ENCODE peak calls at places on chromosomes 1 and 21, in four cellular contexts. One of them, this sample, is unnamed.

GRCh38 chr1:14323665-14324630 is 274.5 kb upstream of the KAZN start:
- DNase-seq in activated effector memory CD4-positive, alpha-beta T cell treated with anti-CD3 and anti-CD28 coated beads, Interleukin-2, amount 50 U/mL, for 16 hours: no peak
- DNase-seq in stimulated activated CD4-positive, alpha-beta T cell treated with anti-CD3 and anti-CD28 coated beads, TNF-alpha, amount 100 ng/mL, for 4 hours: no peak
- DNase-seq in AG08395: no peak
- DNase-seq in this sample: no peak

GRCh38 chr1:232457607-232458006 is 172.3 kb downstream of the SIPA1L2 start:
- DNase-seq in stimulated activated CD4-positive, alpha-beta T cell treated with anti-CD3 and anti-CD28 coated beads, TNF-alpha, amount 100 ng/mL, for 4 hours: no peak
- DNase-seq in AG08395: no peak
- DNase-seq in activated effector memory CD4-positive, alpha-beta T cell treated with anti-CD3 and anti-CD28 coated beads, Interleukin-2, amount 50 U/mL, for 16 hours: no peak
- DNase-seq in this sample: no peak

GRCh38 chr21:16541366-16541765 is 811.6 kb downstream of the USP25 start:
- DNase-seq in stimulated activated CD4-positive, alpha-beta T cell treated with anti-CD3 and anti-CD28 coated beads, TNF-alpha, amount 100 ng/mL, for 4 hours: no peak
- DNase-seq in activated effector memory CD4-positive, alpha-beta T cell treated with anti-CD3 and anti-CD28 coated beads, Interleukin-2, amount 50 U/mL, for 16 hours: no peak
- DNase-seq in AG08395: no peak
- DNase-seq in this sample: no peak

GRCh38 chr1:115194571-115194970 is 105.3 kb upstream of the TSPAN2 start:
- DNase-seq in stimulated activated CD4-positive, alpha-beta T cell treated with anti-CD3 and anti-CD28 coated beads, TNF-alpha, amount 100 ng/mL, for 4 hours: no peak
- DNase-seq in activated effector memory CD4-positive, alpha-beta T cell treated with anti-CD3 and anti-CD28 coated beads, Interleukin-2, amount 50 U/mL, for 16 hours: no peak
- DNase-seq in AG08395: no peak
- DNase-seq in this sample: no peak

GRCh38 chr1:91610829-91611228 is 110.2 kb downstream of the CDC7 start:
- DNase-seq in AG08395: no peak
- DNase-seq in activated effector memory CD4-positive, alpha-beta T cell treated with anti-CD3 and anti-CD28 coated beads, Interleukin-2, amount 50 U/mL, for 16 hours: no peak
- DNase-seq in stimulated activated CD4-positive, alpha-beta T cell treated with anti-CD3 and anti-CD28 coated beads, TNF-alpha, amount 100 ng/mL, for 4 hours: no peak
- DNase-seq in this sample: no peak

GRCh38 chr1:12513176-12513575 is 104.8 kb downstream of the DHRS3 start:
- DNase-seq in stimulated activated CD4-positive, alpha-beta T cell treated with anti-CD3 and anti-CD28 coated beads, TNF-alpha, amount 100 ng/mL, for 4 hours: no peak
- DNase-seq in AG08395: no peak
- DNase-seq in activated effector memory CD4-positive, alpha-beta T cell treated with anti-CD3 and anti-CD28 coated beads, Interleukin-2, amount 50 U/mL, for 16 hours: no peak
- DNase-seq in this sample: no peak

GRCh38 chr1:21901473-21901847 is 35.6 kb downstream of the HSPG2 start:
- DNase-seq in stimulated activated CD4-positive, alpha-beta T cell treated with anti-CD3 and anti-CD28 coated beads, TNF-alpha, amount 100 ng/mL, for 4 hours: no peak
- DNase-seq in AG08395: peak
- DNase-seq in activated effector memory CD4-positive, alpha-beta T cell treated with anti-CD3 and anti-CD28 coated beads, Interleukin-2, amount 50 U/mL, for 16 hours: no peak
- DNase-seq in this sample: no peak

GRCh38 chr1:214310010-214310409 is 29.1 kb downstream of the SMYD2 start:
- DNase-seq in AG08395: no peak
- DNase-seq in stimulated activated CD4-positive, alpha-beta T cell treated with anti-CD3 and anti-CD28 coated beads, TNF-alpha, amount 100 ng/mL, for 4 hours: no peak
- DNase-seq in activated effector memory CD4-positive, alpha-beta T cell treated with anti-CD3 and anti-CD28 coated beads, Interleukin-2, amount 50 U/mL, for 16 hours: no peak
- DNase-seq in this sample: peak

GRCh38 chr1:202016022-202016624 is 5.7 kb downstream of the ELF3 start:
- DNase-seq in activated effector memory CD4-positive, alpha-beta T cell treated with anti-CD3 and anti-CD28 coated beads, Interleukin-2, amount 50 U/mL, for 16 hours: no peak
- DNase-seq in AG08395: peak
- DNase-seq in stimulated activated CD4-positive, alpha-beta T cell treated with anti-CD3 and anti-CD28 coated beads, TNF-alpha, amount 100 ng/mL, for 4 hours: no peak
- DNase-seq in this sample: peak

GRCh38 chr1:178465011-178465410 is 31.8 kb downstream of the CLEC20A start:
- DNase-seq in activated effector memory CD4-positive, alpha-beta T cell treated with anti-CD3 and anti-CD28 coated beads, Interleukin-2, amount 50 U/mL, for 16 hours: no peak
- DNase-seq in AG08395: peak
- DNase-seq in stimulated activated CD4-positive, alpha-beta T cell treated with anti-CD3 and anti-CD28 coated beads, TNF-alpha, amount 100 ng/mL, for 4 hours: no peak
- DNase-seq in this sample: peak

GRCh38 chr1:10651793-10652192 is 144.7 kb downstream of the CASZ1 start:
- DNase-seq in AG08395: no peak
- DNase-seq in activated effector memory CD4-positive, alpha-beta T cell treated with anti-CD3 and anti-CD28 coated beads, Interleukin-2, amount 50 U/mL, for 16 hours: no peak
- DNase-seq in stimulated activated CD4-positive, alpha-beta T cell treated with anti-CD3 and anti-CD28 coated beads, TNF-alpha, amount 100 ng/mL, for 4 hours: no peak
- DNase-seq in this sample: no peak

GRCh38 chr1:167905182-167905581 is 8.8 kb downstream of the ADCY10 start:
- DNase-seq in AG08395: no peak
- DNase-seq in activated effector memory CD4-positive, alpha-beta T cell treated with anti-CD3 and anti-CD28 coated beads, Interleukin-2, amount 50 U/mL, for 16 hours: no peak
- DNase-seq in stimulated activated CD4-positive, alpha-beta T cell treated with anti-CD3 and anti-CD28 coated beads, TNF-alpha, amount 100 ng/mL, for 4 hours: no peak
- DNase-seq in this sample: peak

GRCh38 chr1:21922103-21923014 is 14.8 kb downstream of the HSPG2 start:
- DNase-seq in AG08395: no peak
- DNase-seq in stimulated activated CD4-positive, alpha-beta T cell treated with anti-CD3 and anti-CD28 coated beads, TNF-alpha, amount 100 ng/mL, for 4 hours: no peak
- DNase-seq in activated effector memory CD4-positive, alpha-beta T cell treated with anti-CD3 and anti-CD28 coated beads, Interleukin-2, amount 50 U/mL, for 16 hours: no peak
- DNase-seq in this sample: no peak

GRCh38 chr1:93715529-93716126 is 34.0 kb upstream of the BCAR3 start:
- DNase-seq in stimulated activated CD4-positive, alpha-beta T cell treated with anti-CD3 and anti-CD28 coated beads, TNF-alpha, amount 100 ng/mL, for 4 hours: no peak
- DNase-seq in AG08395: no peak
- DNase-seq in activated effector memory CD4-positive, alpha-beta T cell treated with anti-CD3 and anti-CD28 coated beads, Interleukin-2, amount 50 U/mL, for 16 hours: no peak
- DNase-seq in this sample: no peak

GRCh38 chr1:203128691-203129500 is 1.4 kb downstream of the ADORA1 start:
- DNase-seq in stimulated activated CD4-positive, alpha-beta T cell treated with anti-CD3 and anti-CD28 coated beads, TNF-alpha, amount 100 ng/mL, for 4 hours: no peak
- DNase-seq in AG08395: no peak
- DNase-seq in activated effector memory CD4-positive, alpha-beta T cell treated with anti-CD3 and anti-CD28 coated beads, Interleukin-2, amount 50 U/mL, for 16 hours: peak
- DNase-seq in this sample: no peak